ENCODE peak calls at places on chromosomes 11 and 22, in four cellular contexts. A is AG08396, O is iPS DF 19.7, E is iris pigment epithelial cell. M is an unnamed sample.

GRCh38 chr11:72975778-72976520 is 161.7 kb downstream of the ATG16L2 start:
- DNase-seq in A (peak), O (no peak), E (peak), M (no peak)

GRCh38 chr11:20530942-20531703 is 68.3 kb upstream of the SLC6A5 start:
- DNase-seq in A (no peak), O (no peak), E (no peak), M (no peak)

GRCh38 chr22:17501679-17502285 is 61.5 kb upstream of the SLC25A18 start:
- DNase-seq in A (peak), O (no peak), E (peak), M (no peak)

GRCh38 chr11:93775289-93775688 is 8.8 kb upstream of the MED17 start:
- DNase-seq in A (no peak), O (no peak), E (peak), M (no peak)

GRCh38 chr11:19557720-19558140 is 154.9 kb upstream of the NAV2 start:
- DNase-seq in A (peak), O (peak), E (peak), M (peak)

GRCh38 chr11:62545437-62546243 is 966 bp downstream of the AHNAK start:
- DNase-seq in A (peak), O (no peak), E (peak), M (peak)

GRCh38 chr11:64210301-64211020 is 3.9 kb downstream of the FERMT3 start:
- DNase-seq in A (no peak), O (no peak), E (no peak), M (no peak)

GRCh38 chr11:56706486-56706885 is 7.6 kb downstream of the OR9G1 start:
- DNase-seq in A (no peak), O (no peak), E (no peak), M (no peak)

GRCh38 chr22:37496651-37497599 is 10.7 kb upstream of the MFNG start:
- DNase-seq in A (peak), O (no peak), E (peak), M (no peak)

GRCh38 chr22:46803031-46803880 is 40.8 kb downstream of the TBC1D22A start:
- DNase-seq in A (peak), O (no peak), E (peak), M (no peak)

GRCh38 chr11:84316866-84317560 is 1030.8 kb upstream of the CCDC90B start:
- DNase-seq in A (peak), O (no peak), E (peak), M (no peak)

GRCh38 chr11:15493066-15493465 is 378.3 kb downstream of the INSC start:
- DNase-seq in A (no peak), O (no peak), E (no peak), M (no peak)

GRCh38 chr11:29093416-29093815 is 923.4 kb downstream of the KCNA4 start:
- DNase-seq in A (peak), O (no peak), E (peak), M (no peak)

GRCh38 chr11:120337896-120338840 is 2.0 kb downstream of the ARHGEF12 start:
- DNase-seq in A (no peak), O (no peak), E (peak), M (no peak)

GRCh38 chr11:75159081-75159953 is 8.4 kb downstream of the SLCO2B1 start:
- DNase-seq in A (no peak), O (no peak), E (no peak), M (no peak)

GRCh38 chr11:118785362-118785761 is 5.6 kb downstream of the DDX6 start:
- DNase-seq in A (no peak), O (no peak), E (peak), M (no peak)